ENCODE peak calls at places on chromosome 13, in six cellular contexts. I is psoas muscle; L is left kidney; W is effector memory CD4-positive, alpha-beta T cell; Z is cardiac muscle cell; M is NCI-H1417. D is an unnamed sample.

GRCh38 chr13:93689333-93689732 is 462.7 kb downstream of the GPC6 start:
- DNase-seq in Z (no peak), M (no peak), L (no peak), I (no peak), W (no peak), D (no peak)

GRCh38 chr13:98839826-98840769 is 87.6 kb upstream of the SLC15A1 start:
- DNase-seq in Z (peak), M (peak), L (peak), W (no peak), I (peak), D (no peak)

GRCh38 chr13:94305033-94305432 is 174.4 kb downstream of the DCT start:
- DNase-seq in L (no peak), W (no peak), Z (no peak), M (no peak), I (no peak), D (no peak)

GRCh38 chr13:107843281-107843680 is 372.1 kb downstream of the LIG4 start:
- DNase-seq in Z (no peak), I (no peak), W (no peak), L (no peak), M (no peak), D (no peak)

GRCh38 chr13:24119593-24120508 is 40.7 kb upstream of the SPATA13 start:
- DNase-seq in Z (peak), M (no peak), I (no peak), W (no peak), L (peak), D (no peak)

GRCh38 chr13:99984463-99985242 is 3.1 kb downstream of the ZIC2 start:
- DNase-seq in L (peak), W (no peak), Z (no peak), I (no peak), M (peak), D (no peak)

GRCh38 chr13:101576452-101576851 is 124.0 kb downstream of the ITGBL1 start:
- DNase-seq in L (no peak), M (no peak), W (no peak), I (no peak), Z (no peak), D (no peak)

GRCh38 chr13:34926513-34926912 is 15.6 kb upstream of the NBEA start:
- DNase-seq in Z (peak), L (peak), I (no peak), M (no peak), W (no peak), D (no peak)

GRCh38 chr13:54183166-54183565 is 1154.6 kb downstream of the OLFM4 start:
- DNase-seq in M (no peak), Z (no peak), W (no peak), I (no peak), L (no peak), D (no peak)

GRCh38 chr13:110045202-110045601 is 258.8 kb upstream of the IRS2 start:
- DNase-seq in M (no peak), L (no peak), W (no peak), I (no peak), Z (no peak), D (no peak)

GRCh38 chr13:89982406-89983085 is 1364.9 kb upstream of the MIR17HG start:
- DNase-seq in M (no peak), L (no peak), Z (no peak), W (no peak), I (no peak), D (no peak)

GRCh38 chr13:27556109-27556508 is 64.2 kb downstream of the LNX2 start:
- DNase-seq in Z (no peak), W (no peak), L (no peak), I (no peak), M (no peak), D (no peak)

GRCh38 chr13:87138856-87139255 is 532.3 kb upstream of the SLITRK5 start:
- DNase-seq in M (no peak), L (no peak), I (no peak), W (no peak), Z (no peak), D (no peak)

GRCh38 chr13:28584873-28585317 is 74.0 kb upstream of the POMP start:
- DNase-seq in M (no peak), I (no peak), W (no peak), Z (no peak), L (no peak), D (no peak)

GRCh38 chr13:97621025-97621424 is 187.1 kb downstream of the RAP2A start:
- DNase-seq in I (no peak), W (no peak), L (no peak), M (no peak), Z (no peak), D (no peak)

GRCh38 chr13:71866173-71867091 is 572 bp downstream of the DACH1 start:
- DNase-seq in L (peak), W (no peak), Z (peak), M (peak), I (peak), D (no peak)

GRCh38 chr13:94454334-94454733 is 25.1 kb downstream of the DCT start:
- DNase-seq in Z (no peak), W (no peak), I (no peak), L (peak), M (no peak), D (no peak)

GRCh38 chr13:102968572-102969228 is 97.5 kb downstream of the SLC10A2 start:
- DNase-seq in M (no peak), W (no peak), Z (no peak), L (no peak), I (no peak), D (no peak)

GRCh38 chr13:35794734-35795389 is 318.4 kb upstream of the MAB21L1 start:
- DNase-seq in M (no peak), W (no peak), I (no peak), Z (peak), L (no peak), D (no peak)

GRCh38 chr13:73991384-73991783 is 142.8 kb downstream of the KLF12 start:
- DNase-seq in L (no peak), I (no peak), Z (no peak), M (no peak), W (no peak), D (no peak)

GRCh38 chr13:43316997-43317396 is 293.6 kb downstream of the DNAJC15 start:
- DNase-seq in Z (no peak), L (peak), I (peak), W (no peak), M (no peak), D (no peak)

GRCh38 chr13:52599853-52600603 is 42.2 kb upstream of the HNRNPA1L2 start:
- DNase-seq in M (peak), L (peak), I (peak), W (no peak), Z (peak), D (no peak)

GRCh38 chr13:73141292-73141771 is 82.5 kb downstream of the KLF5 start:
- DNase-seq in M (peak), W (no peak), Z (peak), I (no peak), L (no peak), D (no peak)

GRCh38 chr13:33116321-33117010 is 100.2 kb downstream of the KL start:
- DNase-seq in W (no peak), Z (no peak), M (no peak), L (no peak), I (no peak), D (no peak)

GRCh38 chr13:61187471-61187870 is 228.2 kb downstream of the PCDH20 start:
- DNase-seq in L (no peak), W (no peak), I (no peak), Z (no peak), M (no peak), D (no peak)

GRCh38 chr13:39025433-39025839 is 12.5 kb downstream of the PROSER1 start:
- DNase-seq in I (no peak), Z (no peak), M (no peak), W (no peak), L (no peak), D (no peak)

GRCh38 chr13:44231786-44232516 is 141.7 kb upstream of the SERP2 start:
- DNase-seq in L (peak), I (peak), Z (no peak), M (no peak), W (no peak), D (no peak)

GRCh38 chr13:73365240-73365639 is 306.4 kb downstream of the KLF5 start:
- DNase-seq in M (no peak), W (no peak), I (no peak), Z (no peak), L (peak), D (no peak)

GRCh38 chr13:99308481-99309087 is 1.4 kb upstream of the GPR183 start:
- DNase-seq in M (no peak), W (no peak), L (no peak), I (no peak), Z (no peak), D (no peak)

GRCh38 chr13:56986121-56986520 is 154.6 kb upstream of the PRR20A start:
- DNase-seq in W (no peak), I (no peak), M (no peak), Z (no peak), L (no peak), D (no peak)

GRCh38 chr13:57326532-57326931 is 159.5 kb downstream of the PRR20E start:
- DNase-seq in L (no peak), W (no peak), Z (no peak), M (no peak), I (no peak), D (no peak)

GRCh38 chr13:76856141-76856571 is 30.0 kb downstream of the KCTD12 start:
- DNase-seq in W (no peak), I (no peak), L (no peak), M (no peak), Z (no peak), D (no peak)

D was measured in CD4-positive, alpha-beta memory T cell.